ENCODE peak calls at places on chromosomes 12 and 14, in ten cellular contexts. Y is GM20000, X is dermis blood vessel endothelial cell, N is left ventricle myocardium inferior, L is fibroblast of mammary gland, I is frontal cortex, V is EH, Z is heart right ventricle, E is amniotic stem cell, B is GM10248. W is an unnamed sample.

GRCh38 chr14:102777711-102778615 is 714 bp downstream of the TRAF3 start:
- DNase-seq in Y (no peak), N (peak; percentile 28), Z (peak; percentile 27), B (no peak), L (peak; percentile 44), V (peak; percentile 40), X (peak; percentile 50), I (peak; percentile 52), E (peak; percentile 17), W (no peak)

GRCh38 chr14:28830115-28830534 is 63.5 kb downstream of the FOXG1 start:
- DNase-seq in N (no peak), L (no peak), Y (no peak), X (peak; percentile 12), V (no peak), Z (no peak), B (no peak), I (no peak), E (no peak), W (no peak)

GRCh38 chr14:102916347-102917055 is 6.0 kb upstream of the AMN start:
- DNase-seq in X (no peak), I (no peak), E (no peak), V (no peak), B (no peak), Y (no peak), N (no peak), L (no peak), Z (no peak), W (no peak)

GRCh38 chr14:68666206-68666730 is 126.6 kb downstream of the ZFP36L1 start:
- DNase-seq in N (no peak), Z (no peak), I (no peak), E (no peak), B (no peak), V (peak; percentile 50), X (peak; percentile 34), Y (no peak), L (no peak), W (no peak)

GRCh38 chr12:66589095-66589494 is 89.8 kb downstream of the GRIP1 start:
- DNase-seq in V (no peak), L (no peak), B (no peak), E (no peak), N (no peak), Z (no peak), Y (no peak), I (no peak), X (no peak), W (no peak)

GRCh38 chr12:120229071-120229582 is 28.2 kb upstream of the RPLP0 start:
- DNase-seq in L (no peak), B (no peak), Z (no peak), Y (no peak), N (no peak), I (no peak), V (no peak), E (no peak), X (no peak), W (no peak)

GRCh38 chr14:85165091-85165490 is 364.9 kb upstream of the FLRT2 start:
- DNase-seq in X (peak; percentile 93), I (no peak), V (peak; percentile 0), N (no peak), E (no peak), Z (no peak), B (no peak), Y (no peak), L (no peak), W (no peak)

GRCh38 chr12:57564178-57564740 is 14.4 kb downstream of the KIF5A start:
- DNase-seq in I (no peak), V (no peak), N (no peak), Y (no peak), L (no peak), E (no peak), Z (no peak), B (no peak), X (no peak), W (no peak)

GRCh38 chr12:116172224-116172849 is 105.2 kb downstream of the MED13L start:
- DNase-seq in V (no peak), X (peak; percentile 86), B (peak; percentile 46), E (no peak), Y (peak; percentile 46), L (no peak), I (no peak), N (no peak), Z (no peak), W (no peak)

GRCh38 chr14:35355981-35356839 is 48.3 kb downstream of the NFKBIA start:
- DNase-seq in V (peak; percentile 80), L (no peak), N (no peak), Z (no peak), I (no peak), Y (peak; percentile 61), E (no peak), B (peak; percentile 48), X (no peak), W (no peak)

GRCh38 chr12:13228579-13228978 is 32.1 kb downstream of the EMP1 start:
- DNase-seq in I (no peak), X (no peak), L (no peak), N (no peak), B (no peak), V (no peak), E (no peak), Y (no peak), Z (no peak), W (no peak)

GRCh38 chr14:67359319-67359774 is 257 bp downstream of the ATP6V1D start:
- DNase-seq in Z (peak; percentile 22), V (peak; percentile 80), L (peak; percentile 50), E (peak; percentile 46), B (no peak), N (peak; percentile 25), I (no peak), X (peak; percentile 69), Y (no peak), W (no peak)

GRCh38 chr14:20460458-20461229 is 590 bp downstream of the PIP4P1 start:
- DNase-seq in V (no peak), B (no peak), E (no peak), Y (peak; percentile 28), L (no peak), Z (no peak), N (no peak), I (no peak), X (peak; percentile 22), W (no peak)

GRCh38 chr12:112684742-112685141 is 106.8 kb upstream of the RPH3A start:
- DNase-seq in V (no peak), L (no peak), N (no peak), X (no peak), E (no peak), Z (no peak), Y (no peak), I (no peak), B (no peak), W (no peak)

GRCh38 chr12:24814379-24815086 is 134.4 kb downstream of the BCAT1 start:
- DNase-seq in E (no peak), Y (no peak), Z (no peak), I (no peak), N (no peak), L (no peak), V (no peak), X (no peak), B (peak; percentile 11), W (no peak)

GRCh38 chr12:65084579-65084978 is 36.5 kb downstream of the WIF1 start:
- DNase-seq in L (no peak), X (no peak), Z (no peak), B (no peak), E (no peak), V (no peak), N (no peak), I (no peak), Y (no peak), W (no peak)

GRCh38 chr14:52781629-52782028 is 9.8 kb downstream of the GNPNAT1 start:
- DNase-seq in Z (no peak), B (no peak), N (no peak), V (peak; percentile 27), I (no peak), L (no peak), X (no peak), Y (no peak), E (no peak), W (no peak)

GRCh38 chr12:5736016-5736415 is 209.0 kb downstream of the ANO2 start:
- DNase-seq in E (no peak), L (no peak), I (no peak), N (no peak), X (no peak), Y (no peak), V (no peak), Z (no peak), B (no peak), W (no peak)

GRCh38 chr14:95340201-95340697 is 20.5 kb upstream of the CLMN start:
- DNase-seq in B (no peak), Z (no peak), X (peak; percentile 39), V (no peak), Y (no peak), L (no peak), N (no peak), E (no peak), I (no peak), W (no peak)

GRCh38 chr12:97396989-97397388 is 65.6 kb upstream of the RMST start:
- DNase-seq in L (no peak), N (no peak), E (no peak), X (no peak), B (no peak), Y (no peak), Z (no peak), V (no peak), I (no peak), W (no peak)

GRCh38 chr12:51752490-51752889 is 96.0 kb downstream of the FIGNL2 start:
- DNase-seq in Y (no peak), E (peak; percentile 20), N (peak; percentile 73), X (peak; percentile 7), B (no peak), V (peak; percentile 89), L (peak; percentile 85), I (peak; percentile 35), Z (peak; percentile 56), W (peak; percentile 80)

GRCh38 chr12:54052745-54053624 is 650 bp upstream of the HOXC4 start:
- DNase-seq in I (no peak), B (peak; percentile 80), N (no peak), Y (peak; percentile 81), V (no peak), X (no peak), Z (no peak), L (peak; percentile 66), E (no peak), W (no peak)

GRCh38 chr12:116135209-116135930 is 142.1 kb downstream of the MED13L start:
- DNase-seq in E (no peak), N (no peak), Z (no peak), I (no peak), Y (no peak), L (peak; percentile 88), B (no peak), X (peak; percentile 92), V (peak; percentile 80), W (no peak)

GRCh38 chr12:13701502-13701901 is 279.9 kb downstream of the GRIN2B start:
- DNase-seq in N (no peak), Z (no peak), Y (no peak), E (no peak), L (no peak), V (no peak), I (no peak), X (no peak), B (no peak), W (no peak)

GRCh38 chr14:96195441-96196081 is 9.1 kb upstream of the BDKRB2 start:
- DNase-seq in E (no peak), Y (no peak), Z (no peak), L (no peak), X (no peak), V (no peak), B (no peak), N (no peak), I (no peak), W (no peak)

GRCh38 chr12:129075451-129076208 is 222.4 kb downstream of the GLT1D1 start:
- DNase-seq in E (no peak), Z (no peak), L (no peak), X (no peak), V (no peak), B (no peak), I (no peak), N (no peak), Y (no peak), W (no peak)

GRCh38 chr12:55957106-55957859 is 8.6 kb downstream of the PMEL start:
- DNase-seq in X (no peak), E (no peak), Z (no peak), Y (no peak), I (no peak), L (no peak), B (no peak), V (no peak), N (no peak), W (no peak)

GRCh38 chr14:100025111-100025510 is 40.1 kb upstream of the EVL start:
- DNase-seq in Z (no peak), V (peak; percentile 67), X (peak; percentile 36), I (no peak), E (no peak), B (peak; percentile 53), Y (peak; percentile 52), N (no peak), L (peak; percentile 58), W (no peak)

W was measured in hippocampal formation.